ENCODE peak calls at places on chromosomes 4 and X, in four cellular contexts. T is left kidney, Z is tibial artery, B is psoas muscle. G is an unnamed sample.

GRCh38 chr4:40736910-40737309 is 12.8 kb upstream of the NSUN7 start:
- DNase-seq in Z (no peak), T (peak), B (no peak), G (no peak)

GRCh38 chr4:52716364-52717151 is 34.7 kb downstream of the ERVMER34-1 start:
- DNase-seq in Z (no peak), B (no peak), T (no peak), G (no peak)

GRCh38 chrX:15469613-15470012 is 23.5 kb downstream of the PIR start:
- DNase-seq in Z (no peak), T (no peak), B (no peak), G (no peak)

GRCh38 chr4:6425911-6426310 is 46.5 kb downstream of the PPP2R2C start:
- DNase-seq in T (no peak), B (no peak), Z (no peak), G (no peak)

GRCh38 chr4:37812713-37813112 is 13.8 kb upstream of the PGM2 start:
- DNase-seq in B (no peak), T (no peak), Z (no peak), G (no peak)

GRCh38 chrX:154142950-154143745 is 895 bp upstream of the OPN1LW start:
- DNase-seq in T (no peak), B (no peak), Z (no peak), G (no peak)

GRCh38 chr4:8507251-8507570 is 66.6 kb downstream of the TRMT44 start:
- DNase-seq in B (no peak), Z (no peak), T (no peak), G (no peak)

GRCh38 chrX:10360121-10360520 is 203.3 kb downstream of the CLCN4 start:
- DNase-seq in B (peak), T (no peak), Z (no peak), G (no peak)

GRCh38 chr4:48832571-48832970 is 1.7 kb downstream of the OCIAD1 start:
- DNase-seq in T (no peak), Z (no peak), B (no peak), G (no peak)

GRCh38 chr4:129708776-129709175 is 612.8 kb downstream of the C4orf33 start:
- DNase-seq in T (no peak), Z (no peak), B (no peak), G (no peak)

GRCh38 chrX:24081661-24082154 is 27.0 kb downstream of the EIF2S3 start:
- DNase-seq in T (peak), Z (peak), B (peak), G (peak)

GRCh38 chrX:78934866-78935265 is 10.3 kb upstream of the P2RY10 start:
- DNase-seq in T (no peak), Z (no peak), B (no peak), G (no peak)

GRCh38 chr4:5640096-5640495 is 68.3 kb downstream of the EVC2 start:
- DNase-seq in B (no peak), T (no peak), Z (no peak), G (no peak)

GRCh38 chrX:126900937-126901336 is 81.4 kb downstream of the PRR32 start:
- DNase-seq in Z (no peak), T (no peak), B (no peak), G (no peak)

GRCh38 chrX:80181079-80181478 is 166.5 kb downstream of the TBX22 start:
- DNase-seq in Z (no peak), B (no peak), T (no peak), G (no peak)

GRCh38 chr4:3836802-3837601 is 70.8 kb downstream of the ADRA2C start:
- DNase-seq in T (peak), Z (no peak), B (peak), G (peak)

GRCh38 chr4:4761128-4761991 is 98.1 kb upstream of the MSX1 start:
- DNase-seq in B (no peak), T (peak), Z (no peak), G (peak)

GRCh38 chr4:38060829-38061431 is 100.7 kb downstream of the PTTG2 start:
- DNase-seq in B (no peak), T (no peak), Z (no peak), G (no peak)

G was measured in neural crest cell.